ENCODE peak calls at places on chromosomes 4 and X, in seven cellular contexts. E, D, J, X, B, U and K are unnamed samples.
A peak's percentile ranks its signal among the peaks of the same experiment; 100 is the strongest.

GRCh38 chr4:80112236-80112635 is 39.2 kb upstream of the ANTXR2 start:
- DNase-seq in J (no peak), B (no peak), E (peak; percentile 66), X (peak; percentile 85), D (no peak), U (no peak), K (peak; percentile 64)

GRCh38 chr4:94395541-94395940 is 52.9 kb upstream of the HPGDS start:
- DNase-seq in E (no peak), B (no peak), D (no peak), X (peak; percentile 35), J (no peak), U (no peak), K (no peak)

GRCh38 chrX:73127700-73128241 is 48.5 kb upstream of the PABPC1L2A start:
- DNase-seq in J (no peak), X (no peak), U (no peak), E (no peak), B (no peak), D (peak; percentile 60), K (no peak)

GRCh38 chrX:64885850-64886249 is 90.4 kb downstream of the ZC4H2 start:
- DNase-seq in E (no peak), D (peak; percentile 51), U (no peak), B (no peak), J (peak; percentile 11), X (no peak), K (no peak)

GRCh38 chr4:133694416-133694815 is 507.2 kb downstream of the PABPC4L start:
- DNase-seq in D (no peak), B (no peak), E (no peak), X (no peak), U (no peak), J (no peak), K (no peak)

GRCh38 chrX:140712413-140713173 is 3.0 kb downstream of the LINC00632 start:
- DNase-seq in X (no peak), U (peak; percentile 32), B (no peak), J (peak; percentile 11), D (peak; percentile 44), E (peak; percentile 89), K (no peak)

GRCh38 chr4:181525641-181526040 is 717.6 kb upstream of the TENM3 start:
- DNase-seq in J (no peak), B (no peak), X (no peak), D (no peak), U (no peak), E (no peak), K (no peak)

GRCh38 chr4:142567199-142567598 is 278.9 kb downstream of the INPP4B start:
- DNase-seq in B (no peak), U (no peak), X (no peak), J (peak; percentile 35), E (no peak), D (peak; percentile 49), K (no peak)

GRCh38 chr4:153137677-153138630 is 66.3 kb upstream of the TRIM2 start:
- DNase-seq in X (no peak), U (no peak), B (no peak), D (no peak), E (no peak), J (no peak), K (no peak)

GRCh38 chr4:7646384-7647061 is 211.8 kb upstream of the PSAPL1 start:
- DNase-seq in B (no peak), U (no peak), D (no peak), E (peak; percentile 12), J (no peak), X (peak; percentile 11), K (no peak)

GRCh38 chr4:961651-962230 is 11.6 kb downstream of the DGKQ start:
- DNase-seq in U (no peak), X (no peak), J (peak; percentile 78), E (no peak), D (no peak), B (no peak), K (no peak)

GRCh38 chr4:791866-792630 is 33.9 kb downstream of the CPLX1 start:
- DNase-seq in B (no peak), X (no peak), J (peak; percentile 55), U (peak; percentile 55), D (no peak), E (no peak), K (no peak)

GRCh38 chr4:56681158-56681848 is at the start of gene HOPX:
- DNase-seq in D (no peak), X (no peak), U (peak; percentile 53), B (peak; percentile 70), J (peak; percentile 21), E (peak; percentile 33), K (no peak)

GRCh38 chrX:54397113-54397512 is 39.3 kb upstream of the WNK3 start:
- DNase-seq in J (no peak), B (no peak), U (peak; percentile 43), X (no peak), E (no peak), D (no peak), K (no peak)

GRCh38 chrX:2848806-2849420 is 20.2 kb downstream of the GYG2 start:
- DNase-seq in D (no peak), B (no peak), X (peak; percentile 23), U (no peak), E (peak; percentile 32), J (no peak), K (no peak)

GRCh38 chrX:70664726-70665125 is 220.1 kb downstream of the DLG3 start:
- DNase-seq in E (peak; percentile 42), U (no peak), X (peak; percentile 44), J (no peak), D (no peak), B (peak; percentile 48), K (no peak)

GRCh38 chr4:140330311-140330900 is 43.0 kb upstream of the SCOC start:
- DNase-seq in U (no peak), X (peak; percentile 61), D (no peak), B (peak; percentile 44), E (peak; percentile 74), J (no peak), K (no peak)

GRCh38 chr4:47686294-47686872 is 151.5 kb downstream of the CORIN start:
- DNase-seq in B (peak; percentile 67), X (peak; percentile 58), E (peak; percentile 55), U (peak; percentile 20), D (peak; percentile 82), J (peak; percentile 57), K (no peak)

GRCh38 chrX:120023259-120023658 is 54.2 kb downstream of the RHOXF2B start:
- DNase-seq in E (no peak), D (no peak), J (no peak), B (no peak), X (no peak), U (no peak), K (no peak)

GRCh38 chr4:74217365-74217764 is 59.4 kb downstream of the MTHFD2L start:
- DNase-seq in B (no peak), X (peak; percentile 65), D (no peak), J (no peak), U (no peak), E (peak; percentile 39), K (no peak)

GRCh38 chr4:186294160-186294559 is 28.2 kb downstream of the F11 start:
- DNase-seq in J (no peak), X (no peak), D (no peak), B (no peak), E (no peak), U (no peak), K (no peak)

GRCh38 chr4:56861365-56861764 is 39.9 kb upstream of the SPINK2 start:
- DNase-seq in E (no peak), X (no peak), B (no peak), U (no peak), D (no peak), J (no peak), K (no peak)

GRCh38 chr4:59247032-59247431 is 1953.1 kb upstream of the ADGRL3 start:
- DNase-seq in E (peak; percentile 0), U (no peak), X (no peak), J (no peak), B (peak; percentile 27), D (no peak), K (no peak)

GRCh38 chr4:88356771-88357170 is 21.9 kb upstream of the HERC6 start:
- DNase-seq in D (peak; percentile 1), X (peak; percentile 30), B (no peak), J (no peak), E (no peak), U (no peak), K (no peak)

GRCh38 chrX:102746134-102746584 is 25.6 kb downstream of the GPRASP3 start:
- DNase-seq in D (peak; percentile 62), J (peak; percentile 35), B (no peak), U (no peak), E (peak; percentile 10), X (peak; percentile 10), K (no peak)

GRCh38 chr4:22514431-22514830 is 1.4 kb downstream of the ADGRA3 start:
- DNase-seq in J (no peak), X (peak; percentile 28), E (peak; percentile 72), U (no peak), B (no peak), D (no peak), K (no peak)

GRCh38 chrX:18886344-18887161 is 97.4 kb downstream of the PHKA2 start:
- DNase-seq in J (peak; percentile 81), U (peak; percentile 75), D (peak; percentile 59), X (peak; percentile 58), E (peak; percentile 72), B (peak; percentile 62), K (no peak)
- H3K4me3 ChIP-seq in J (peak overlapping the region; percentile 51), U (peak overlapping the region; percentile 46), D (peak overlapping the region; percentile 23), X (peak overlapping the region; percentile 21), E (peak overlapping the region; percentile 38), B (peak overlapping the region; percentile 69), K (peak overlapping the region; percentile 33)

GRCh38 chr4:103012594-103012993 is 6.9 kb downstream of the SLC9B1 start:
- DNase-seq in J (no peak), D (no peak), B (no peak), X (no peak), E (no peak), U (no peak), K (no peak)
- TF ChIP-seq CTCF in J (no peak), D (no peak), B (no peak), X (no peak), E (no peak), U (no peak), K (no peak)

GRCh38 chr4:123856689-123857545 is 460.3 kb downstream of the SPRY1 start:
- DNase-seq in D (no peak), E (peak; percentile 59), B (no peak), U (no peak), X (peak; percentile 52), J (peak; percentile 39), K (no peak)
- H3K4me3 ChIP-seq in D (no peak overlapping the region), E (peak overlapping the region; percentile 8), B (no peak overlapping the region), U (no peak overlapping the region), X (no peak overlapping the region), J (no peak overlapping the region), K (no peak overlapping the region)

GRCh38 chr4:162457071-162457865 is 293.5 kb upstream of the FSTL5 start:
- DNase-seq in E (no peak), U (no peak), D (no peak), X (no peak), J (no peak), B (no peak), K (no peak)

GRCh38 chr4:162458051-162458450 is 294.3 kb upstream of the FSTL5 start:
- DNase-seq in D (no peak), B (no peak), U (no peak), J (no peak), X (no peak), E (no peak), K (no peak)

GRCh38 chr4:162456106-162456505 is 292.3 kb upstream of the FSTL5 start:
- DNase-seq in D (no peak), B (no peak), J (no peak), U (no peak), E (no peak), X (no peak), K (no peak)

DNA sequence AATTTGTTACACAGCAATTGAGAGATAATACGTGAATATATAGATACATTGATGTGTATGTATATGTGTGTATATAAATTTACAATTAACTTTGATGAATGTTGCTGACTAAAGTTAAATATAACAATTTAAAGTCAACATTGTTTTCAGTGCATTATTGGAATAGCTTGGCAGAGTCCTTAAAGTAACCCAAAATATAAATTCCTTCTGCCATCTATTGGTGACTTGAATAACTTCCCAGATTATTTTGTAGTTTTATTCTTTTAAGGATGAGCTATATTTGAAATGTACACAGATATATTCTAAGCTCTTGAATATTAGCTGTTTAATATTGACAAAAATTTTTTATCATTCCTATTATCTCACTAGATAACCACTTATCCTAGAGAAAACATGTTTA is 298.2 kb upstream of the FSTL5 start:
- DNase-seq in X (no peak), U (no peak), E (no peak), B (peak; percentile 12), D (no peak), J (no peak), K (no peak)
- TF ChIP-seq CTCF in X (peak; percentile 3), U (no peak), E (no peak), B (peak; percentile 21), D (peak; percentile 4), J (peak; percentile 11), K (no peak)